ENCODE peak calls at places on chromosomes 4 and X, in ten cellular contexts. One of them, this sample, is unnamed.

GRCh38 chrX:132086717-132087116 is 41.1 kb downstream of the FRMD7 start:
- DNase-seq in sigmoid colon: no peak
- DNase-seq in cardiac fibroblast: peak
- DNase-seq in H9: no peak
- DNase-seq in right lobe of liver: no peak
- DNase-seq in endothelial cell of umbilical vein: peak
- DNase-seq in ovary: no peak
- DNase-seq in PC-3: peak
- DNase-seq in fibroblast of lung: no peak
- DNase-seq in GM20000: no peak
- DNase-seq in this sample: no peak

GRCh38 chr4:5199142-5199541 is 147.9 kb downstream of the STK32B start:
- DNase-seq in sigmoid colon: no peak
- DNase-seq in cardiac fibroblast: no peak
- DNase-seq in H9: no peak
- DNase-seq in right lobe of liver: no peak
- DNase-seq in endothelial cell of umbilical vein: no peak
- DNase-seq in ovary: no peak
- DNase-seq in PC-3: no peak
- DNase-seq in fibroblast of lung: no peak
- DNase-seq in GM20000: no peak
- DNase-seq in this sample: no peak

GRCh38 chrX:14209034-14209433 is 179.3 kb upstream of the GEMIN8 start:
- DNase-seq in sigmoid colon: no peak
- DNase-seq in cardiac fibroblast: no peak
- DNase-seq in H9: no peak
- DNase-seq in right lobe of liver: no peak
- DNase-seq in endothelial cell of umbilical vein: no peak
- DNase-seq in ovary: no peak
- DNase-seq in PC-3: peak
- DNase-seq in fibroblast of lung: no peak
- DNase-seq in GM20000: no peak
- DNase-seq in this sample: no peak

GRCh38 chr4:145299380-145300076 is 119.1 kb upstream of the OTUD4 start:
- DNase-seq in sigmoid colon: no peak
- DNase-seq in cardiac fibroblast: peak
- DNase-seq in H9: no peak
- DNase-seq in right lobe of liver: no peak
- DNase-seq in endothelial cell of umbilical vein: no peak
- DNase-seq in ovary: no peak
- DNase-seq in PC-3: peak
- DNase-seq in fibroblast of lung: peak
- DNase-seq in GM20000: peak
- DNase-seq in this sample: no peak

GRCh38 chrX:2894885-2895292 is 34.2 kb downstream of the ARSD start:
- DNase-seq in sigmoid colon: peak
- DNase-seq in cardiac fibroblast: peak
- DNase-seq in H9: no peak
- DNase-seq in right lobe of liver: no peak
- DNase-seq in endothelial cell of umbilical vein: no peak
- DNase-seq in ovary: no peak
- DNase-seq in PC-3: peak
- DNase-seq in fibroblast of lung: peak
- DNase-seq in GM20000: no peak
- DNase-seq in this sample: no peak

GRCh38 chrX:71911023-71911730 is 532 bp downstream of the NHSL2 start:
- DNase-seq in sigmoid colon: peak
- DNase-seq in cardiac fibroblast: no peak
- DNase-seq in H9: peak
- DNase-seq in right lobe of liver: peak
- DNase-seq in endothelial cell of umbilical vein: no peak
- DNase-seq in ovary: peak
- DNase-seq in PC-3: no peak
- DNase-seq in fibroblast of lung: no peak
- DNase-seq in GM20000: peak
- DNase-seq in this sample: peak

GRCh38 chr4:64079316-64079715 is 329.9 kb downstream of the TECRL start:
- DNase-seq in sigmoid colon: no peak
- DNase-seq in cardiac fibroblast: no peak
- DNase-seq in H9: no peak
- DNase-seq in right lobe of liver: no peak
- DNase-seq in endothelial cell of umbilical vein: no peak
- DNase-seq in ovary: no peak
- DNase-seq in PC-3: peak
- DNase-seq in fibroblast of lung: no peak
- DNase-seq in GM20000: no peak
- DNase-seq in this sample: no peak

GRCh38 chr4:42654606-42655005 is 2.3 kb downstream of the ATP8A1 start:
- DNase-seq in sigmoid colon: no peak
- DNase-seq in cardiac fibroblast: peak
- DNase-seq in H9: no peak
- DNase-seq in right lobe of liver: no peak
- DNase-seq in endothelial cell of umbilical vein: peak
- DNase-seq in ovary: peak
- DNase-seq in PC-3: peak
- DNase-seq in fibroblast of lung: peak
- DNase-seq in GM20000: peak
- DNase-seq in this sample: no peak

DNA sequence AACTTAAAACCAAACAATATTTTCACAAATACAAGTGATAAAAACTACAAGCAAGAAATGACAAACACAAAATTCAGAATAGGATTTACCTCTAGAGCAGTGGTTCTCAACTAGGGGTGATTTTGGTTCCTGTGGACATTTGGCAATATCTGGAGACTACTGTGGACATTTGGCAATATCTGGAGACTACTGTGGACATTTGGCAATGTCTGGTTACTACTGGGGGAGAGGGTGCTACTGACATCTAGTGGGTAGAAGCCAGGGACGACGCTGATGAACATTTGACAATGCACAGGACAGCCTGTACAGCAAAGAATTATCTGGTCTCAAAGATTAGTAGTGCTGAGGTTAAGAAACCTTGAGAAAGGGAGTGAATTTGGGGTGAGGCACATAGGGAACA is 169.8 kb downstream of the CLCN4 start:
- DNase-seq in sigmoid colon: no peak
- DNase-seq in cardiac fibroblast: peak
- DNase-seq in H9: no peak
- DNase-seq in right lobe of liver: peak
- DNase-seq in endothelial cell of umbilical vein: peak
- DNase-seq in ovary: no peak
- DNase-seq in PC-3: peak
- DNase-seq in fibroblast of lung: peak
- DNase-seq in GM20000: no peak
- DNase-seq in this sample: peak
- TF ChIP-seq CTCF in sigmoid colon: no peak
- TF ChIP-seq CTCF in cardiac fibroblast: peak
- TF ChIP-seq CTCF in H9: peak
- TF ChIP-seq CTCF in right lobe of liver: peak
- TF ChIP-seq CTCF in endothelial cell of umbilical vein: no peak
- TF ChIP-seq CTCF in ovary: no peak
- TF ChIP-seq CTCF in PC-3: peak
- TF ChIP-seq CTCF in fibroblast of lung: peak
- TF ChIP-seq CTCF in GM20000: peak
- TF ChIP-seq CTCF in this sample: peak

GRCh38 chr4:829291-829690 is 3.4 kb upstream of the CPLX1 start:
- DNase-seq in sigmoid colon: peak
- DNase-seq in cardiac fibroblast: no peak
- DNase-seq in H9: no peak
- DNase-seq in right lobe of liver: no peak
- DNase-seq in endothelial cell of umbilical vein: no peak
- DNase-seq in ovary: no peak
- DNase-seq in PC-3: no peak
- DNase-seq in fibroblast of lung: no peak
- DNase-seq in GM20000: no peak
- DNase-seq in this sample: no peak

GRCh38 chr4:826508-827208 is 729 bp upstream of the CPLX1 start:
- DNase-seq in sigmoid colon: peak
- DNase-seq in cardiac fibroblast: no peak
- DNase-seq in H9: peak
- DNase-seq in right lobe of liver: no peak
- DNase-seq in endothelial cell of umbilical vein: no peak
- DNase-seq in ovary: no peak
- DNase-seq in PC-3: no peak
- DNase-seq in fibroblast of lung: no peak
- DNase-seq in GM20000: no peak
- DNase-seq in this sample: peak

GRCh38 chr4:827209-828081 is 1.5 kb upstream of the CPLX1 start:
- DNase-seq in sigmoid colon: peak
- DNase-seq in cardiac fibroblast: no peak
- DNase-seq in H9: peak
- DNase-seq in right lobe of liver: no peak
- DNase-seq in endothelial cell of umbilical vein: no peak
- DNase-seq in ovary: no peak
- DNase-seq in PC-3: no peak
- DNase-seq in fibroblast of lung: no peak
- DNase-seq in GM20000: no peak
- DNase-seq in this sample: no peak

GRCh38 chr4:829761-830655 is 4.1 kb upstream of the CPLX1 start:
- DNase-seq in sigmoid colon: peak
- DNase-seq in cardiac fibroblast: no peak
- DNase-seq in H9: no peak
- DNase-seq in right lobe of liver: no peak
- DNase-seq in endothelial cell of umbilical vein: no peak
- DNase-seq in ovary: no peak
- DNase-seq in PC-3: no peak
- DNase-seq in fibroblast of lung: no peak
- DNase-seq in GM20000: no peak
- DNase-seq in this sample: no peak

DNA sequence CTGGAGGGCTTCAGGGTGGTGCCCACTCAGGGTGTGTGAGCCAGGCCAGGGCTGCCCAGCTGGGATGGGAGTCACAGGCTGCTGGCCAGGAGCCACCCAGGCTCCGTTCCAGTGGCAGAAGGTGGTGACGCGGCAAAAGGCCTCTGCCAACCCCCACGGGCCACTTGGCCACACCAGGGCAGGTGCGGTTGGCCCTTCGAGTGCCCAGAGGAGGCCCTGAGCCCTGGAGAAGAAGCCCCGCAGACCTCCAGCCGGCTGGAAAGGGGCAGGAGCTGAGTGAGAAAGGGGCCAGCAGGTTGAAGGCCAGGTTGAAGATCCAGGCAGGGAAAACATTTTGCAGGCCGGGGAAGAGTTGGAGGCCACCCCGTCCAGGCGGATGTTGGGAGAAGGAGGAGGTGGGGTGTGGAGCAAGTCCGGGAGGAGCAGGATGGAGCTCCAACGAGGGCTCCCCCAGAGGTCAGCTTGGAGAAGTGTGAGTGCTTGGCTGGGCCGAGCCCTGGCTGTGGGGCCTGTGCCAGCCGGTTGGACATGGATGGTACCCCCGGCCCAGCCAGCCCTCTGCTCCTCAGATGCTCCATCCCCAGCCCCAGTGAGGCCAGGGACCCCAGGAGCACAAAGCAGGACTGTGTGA is 2.8 kb upstream of the CPLX1 start:
- DNase-seq in sigmoid colon: peak
- DNase-seq in cardiac fibroblast: peak
- DNase-seq in H9: peak
- DNase-seq in right lobe of liver: peak
- DNase-seq in endothelial cell of umbilical vein: no peak
- DNase-seq in ovary: no peak
- DNase-seq in PC-3: no peak
- DNase-seq in fibroblast of lung: no peak
- DNase-seq in GM20000: no peak
- DNase-seq in this sample: peak
- TF ChIP-seq CTCF in sigmoid colon: no peak
- TF ChIP-seq CTCF in cardiac fibroblast: peak
- TF ChIP-seq CTCF in H9: peak
- TF ChIP-seq CTCF in right lobe of liver: no peak
- TF ChIP-seq CTCF in endothelial cell of umbilical vein: peak
- TF ChIP-seq CTCF in ovary: no peak
- TF ChIP-seq CTCF in PC-3: peak
- TF ChIP-seq CTCF in fibroblast of lung: peak
- TF ChIP-seq CTCF in GM20000: no peak
- TF ChIP-seq CTCF in this sample: peak

DNA sequence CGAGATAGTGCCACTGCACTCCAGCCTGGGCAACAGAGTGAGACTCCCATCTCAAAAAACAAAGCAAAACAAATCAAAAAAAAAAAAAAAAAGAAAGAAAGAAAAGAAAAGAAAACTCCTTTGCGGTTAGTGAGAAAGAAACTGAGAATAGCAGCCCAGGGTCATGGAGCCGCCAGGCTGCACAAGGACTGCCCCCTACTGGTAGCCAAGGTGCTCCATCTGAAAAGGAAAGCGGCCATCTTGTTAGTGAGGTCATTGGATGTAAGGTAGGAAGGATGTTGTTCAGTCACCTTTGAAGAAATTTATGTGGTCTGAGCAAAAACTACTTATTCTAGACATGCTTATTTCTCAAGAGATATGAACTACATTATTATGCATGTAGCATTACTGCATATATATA is 660.6 kb upstream of the TENM3 start:
- DNase-seq in sigmoid colon: no peak
- DNase-seq in cardiac fibroblast: no peak
- DNase-seq in H9: no peak
- DNase-seq in right lobe of liver: no peak
- DNase-seq in endothelial cell of umbilical vein: no peak
- DNase-seq in ovary: no peak
- DNase-seq in PC-3: no peak
- DNase-seq in fibroblast of lung: no peak
- DNase-seq in GM20000: no peak
- DNase-seq in this sample: no peak
- TF ChIP-seq CTCF in sigmoid colon: no peak
- TF ChIP-seq CTCF in cardiac fibroblast: peak
- TF ChIP-seq CTCF in H9: peak
- TF ChIP-seq CTCF in right lobe of liver: no peak
- TF ChIP-seq CTCF in endothelial cell of umbilical vein: no peak
- TF ChIP-seq CTCF in ovary: no peak
- TF ChIP-seq CTCF in PC-3: no peak
- TF ChIP-seq CTCF in fibroblast of lung: no peak
- TF ChIP-seq CTCF in GM20000: no peak
- TF ChIP-seq CTCF in this sample: peak

GRCh38 chr4:56430203-56430602 is 5.2 kb downstream of the PPAT start:
- DNase-seq in sigmoid colon: no peak
- DNase-seq in cardiac fibroblast: no peak
- DNase-seq in H9: no peak
- DNase-seq in right lobe of liver: no peak
- DNase-seq in endothelial cell of umbilical vein: no peak
- DNase-seq in ovary: no peak
- DNase-seq in PC-3: no peak
- DNase-seq in fibroblast of lung: no peak
- DNase-seq in GM20000: no peak
- DNase-seq in this sample: no peak

GRCh38 chr4:56424697-56425514 is 10.5 kb downstream of the PPAT start:
- DNase-seq in sigmoid colon: no peak
- DNase-seq in cardiac fibroblast: peak
- DNase-seq in H9: no peak
- DNase-seq in right lobe of liver: no peak
- DNase-seq in endothelial cell of umbilical vein: peak
- DNase-seq in ovary: no peak
- DNase-seq in PC-3: peak
- DNase-seq in fibroblast of lung: peak
- DNase-seq in GM20000: peak
- DNase-seq in this sample: no peak

GRCh38 chr4:56424176-56424575 is 11.2 kb downstream of the PPAT start:
- DNase-seq in sigmoid colon: no peak
- DNase-seq in cardiac fibroblast: no peak
- DNase-seq in H9: no peak
- DNase-seq in right lobe of liver: no peak
- DNase-seq in endothelial cell of umbilical vein: no peak
- DNase-seq in ovary: no peak
- DNase-seq in PC-3: no peak
- DNase-seq in fibroblast of lung: no peak
- DNase-seq in GM20000: no peak
- DNase-seq in this sample: no peak

GRCh38 chr4:56426273-56426672 is 9.1 kb downstream of the PPAT start:
- DNase-seq in sigmoid colon: no peak
- DNase-seq in cardiac fibroblast: no peak
- DNase-seq in H9: no peak
- DNase-seq in right lobe of liver: no peak
- DNase-seq in endothelial cell of umbilical vein: no peak
- DNase-seq in ovary: no peak
- DNase-seq in PC-3: no peak
- DNase-seq in fibroblast of lung: no peak
- DNase-seq in GM20000: peak
- DNase-seq in this sample: no peak

DNA sequence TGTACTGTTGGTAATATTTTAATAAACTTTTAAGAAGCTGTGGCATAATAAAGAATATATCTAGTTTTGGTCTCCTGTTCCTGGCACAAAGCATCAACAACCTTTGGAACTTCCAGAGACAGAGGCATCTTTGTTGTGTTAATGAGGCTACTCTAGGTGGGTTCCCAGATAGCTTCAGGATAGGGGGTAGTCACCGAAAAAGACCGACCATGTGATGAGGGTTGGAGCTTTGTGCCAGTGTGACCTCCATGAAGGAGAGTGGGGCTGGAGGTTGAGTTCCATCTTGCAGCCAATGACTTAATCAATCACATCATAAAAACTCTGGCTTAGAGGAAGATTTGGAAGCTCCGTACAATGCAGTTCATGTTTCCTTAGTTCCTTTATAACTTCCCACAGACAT is 9.9 kb downstream of the PPAT start:
- DNase-seq in sigmoid colon: no peak
- DNase-seq in cardiac fibroblast: no peak
- DNase-seq in H9: peak
- DNase-seq in right lobe of liver: no peak
- DNase-seq in endothelial cell of umbilical vein: no peak
- DNase-seq in ovary: no peak
- DNase-seq in PC-3: no peak
- DNase-seq in fibroblast of lung: no peak
- DNase-seq in GM20000: no peak
- DNase-seq in this sample: no peak
- TF ChIP-seq CTCF in sigmoid colon: no peak
- TF ChIP-seq CTCF in cardiac fibroblast: no peak
- TF ChIP-seq CTCF in H9: no peak
- TF ChIP-seq CTCF in right lobe of liver: no peak
- TF ChIP-seq CTCF in endothelial cell of umbilical vein: no peak
- TF ChIP-seq CTCF in ovary: no peak
- TF ChIP-seq CTCF in PC-3: no peak
- TF ChIP-seq CTCF in fibroblast of lung: no peak
- TF ChIP-seq CTCF in GM20000: no peak
- TF ChIP-seq CTCF in this sample: no peak

This sample was measured in neural progenitor cell.